ENCODE peak calls at places on chromosomes 12 and 14, in ten cellular contexts. I is A549, T is uterus, U is colonic mucosa, Q is adrenal gland, K is heart right ventricle, R is epithelial cell of proximal tubule, D is heart left ventricle, S is foreskin fibroblast, N is tibial nerve. E is an unnamed sample.

GRCh38 chr14:99322731-99323599 is 51.0 kb upstream of the BCL11B start:
- DNase-seq in I (no peak), T (no peak), U (no peak), Q (no peak), K (no peak), R (no peak), D (no peak), S (no peak), N (peak; percentile 3), E (no peak)

GRCh38 chr12:837548-837947 is 85.2 kb downstream of the WNK1 start:
- DNase-seq in I (no peak), T (no peak), U (no peak), Q (no peak), K (no peak), R (no peak), D (no peak), S (no peak), N (no peak), E (no peak)

GRCh38 chr12:78501825-78502224 is 362.7 kb upstream of the SYT1 start:
- DNase-seq in I (no peak), T (no peak), U (no peak), Q (no peak), K (no peak), R (no peak), D (no peak), S (no peak), N (no peak), E (no peak)

GRCh38 chr14:96762650-96763049 is 34.5 kb upstream of the VRK1 start:
- DNase-seq in I (peak; percentile 80), T (no peak), U (peak; percentile 22), Q (no peak), K (no peak), R (no peak), D (no peak), S (peak; percentile 14), N (no peak), E (no peak)

GRCh38 chr14:78403278-78403815 is 233.2 kb downstream of the NRXN3 start:
- DNase-seq in I (no peak), T (no peak), U (no peak), Q (no peak), K (no peak), R (peak; percentile 96), D (no peak), S (no peak), N (no peak), E (no peak)

GRCh38 chr14:103724116-103724515 is 8.5 kb downstream of the ZFYVE21 start:
- DNase-seq in I (no peak), T (peak; percentile 63), U (no peak), Q (peak; percentile 86), K (peak; percentile 69), R (no peak), D (peak; percentile 68), S (no peak), N (peak; percentile 46), E (no peak)

GRCh38 chr14:102690509-102691286 is 86.6 kb upstream of the TRAF3 start:
- DNase-seq in I (no peak), T (no peak), U (no peak), Q (no peak), K (no peak), R (no peak), D (no peak), S (no peak), N (no peak), E (no peak)

GRCh38 chr12:50053583-50053982 is 3.8 kb upstream of the ASIC1 start:
- DNase-seq in I (no peak), T (no peak), U (no peak), Q (no peak), K (no peak), R (no peak), D (no peak), S (no peak), N (no peak), E (no peak)

GRCh38 chr14:79417961-79418360 is 793.3 kb downstream of the DIO2 start:
- DNase-seq in I (no peak), T (no peak), U (no peak), Q (no peak), K (no peak), R (no peak), D (no peak), S (no peak), N (no peak), E (no peak)

GRCh38 chr12:63423839-63424238 is 244.5 kb downstream of the DPY19L2 start:
- DNase-seq in I (no peak), T (no peak), U (no peak), Q (no peak), K (no peak), R (no peak), D (no peak), S (no peak), N (no peak), E (no peak)

GRCh38 chr12:63415357-63415756 is 252.9 kb downstream of the DPY19L2 start:
- DNase-seq in I (no peak), T (no peak), U (no peak), Q (no peak), K (no peak), R (no peak), D (no peak), S (no peak), N (no peak), E (no peak)

GRCh38 chr12:63419119-63419518 is 249.2 kb downstream of the DPY19L2 start:
- DNase-seq in I (no peak), T (no peak), U (peak; percentile 42), Q (no peak), K (no peak), R (no peak), D (no peak), S (no peak), N (no peak), E (no peak)

GRCh38 chr12:63416788-63417187 is 251.5 kb downstream of the DPY19L2 start:
- DNase-seq in I (no peak), T (no peak), U (no peak), Q (no peak), K (no peak), R (no peak), D (no peak), S (no peak), N (no peak), E (no peak)

GRCh38 chr12:63420206-63420644 is 248.1 kb downstream of the DPY19L2 start:
- DNase-seq in I (peak; percentile 49), T (no peak), U (peak; percentile 47), Q (peak; percentile 55), K (peak; percentile 12), R (peak; percentile 15), D (peak; percentile 11), S (peak; percentile 43), N (no peak), E (peak; percentile 13)
- TF ChIP-seq CTCF in I (peak; percentile 74), T (no peak), U (peak; percentile 42), Q (peak; percentile 41), K (peak; percentile 51), R (peak; percentile 74), D (peak; percentile 42), S (peak; percentile 63), N (no peak), E (peak; percentile 69)

GRCh38 chr12:128800606-128801005 is 23.2 kb downstream of the SLC15A4 start:
- DNase-seq in I (no peak), T (no peak), U (no peak), Q (no peak), K (no peak), R (no peak), D (no peak), S (no peak), N (no peak), E (no peak)
- H3K4me3 ChIP-seq in I (no peak overlapping the region), T (no peak overlapping the region), U (no peak overlapping the region), Q (no peak overlapping the region), K (no peak overlapping the region), R (no peak overlapping the region), D (no peak overlapping the region), S (no peak overlapping the region), N (no peak overlapping the region), E (no peak overlapping the region)

DNA sequence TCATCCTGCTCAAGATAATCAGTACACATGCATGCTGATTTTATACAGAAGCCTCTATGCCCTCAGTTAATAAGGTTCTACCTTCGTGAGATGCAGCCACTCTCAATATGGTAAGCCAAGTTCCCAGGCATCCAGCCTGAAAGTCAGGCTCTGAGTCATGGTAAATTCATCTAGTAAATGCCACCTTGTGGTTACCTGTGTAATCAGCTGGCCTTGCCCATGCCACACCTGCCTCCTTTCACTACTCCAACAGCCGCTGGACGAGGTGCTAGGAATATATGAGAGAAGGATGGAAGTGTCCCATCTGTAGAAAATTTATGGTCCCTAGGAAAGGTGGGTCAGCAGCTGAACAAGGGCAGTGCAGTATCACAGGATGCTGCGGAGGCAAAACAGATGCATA is 207.3 kb downstream of the SSPN start:
- DNase-seq in I (no peak), T (no peak), U (peak; percentile 56), Q (no peak), K (no peak), R (peak; percentile 35), D (no peak), S (no peak), N (no peak), E (no peak)
- TF ChIP-seq CTCF in I (peak; percentile 18), T (no peak), U (peak; percentile 39), Q (no peak), K (no peak), R (peak; percentile 42), D (no peak), S (no peak), N (no peak), E (no peak)

GRCh38 chr12:45669762-45670161 is 59.7 kb upstream of the ARID2 start:
- DNase-seq in I (no peak), T (no peak), U (no peak), Q (no peak), K (no peak), R (no peak), D (no peak), S (peak; percentile 20), N (no peak), E (no peak)
- H3K4me3 ChIP-seq in I (no peak overlapping the region), T (no peak overlapping the region), U (no peak overlapping the region), Q (no peak overlapping the region), K (no peak overlapping the region), R (no peak overlapping the region), D (no peak overlapping the region), S (no peak overlapping the region), N (no peak overlapping the region), E (no peak overlapping the region)

GRCh38 chr12:47942327-47943230 is 20.8 kb upstream of the TMEM106C start:
- DNase-seq in I (no peak), T (no peak), U (no peak), Q (peak; percentile 27), K (no peak), R (no peak), D (no peak), S (no peak), N (no peak), E (no peak)
- TF ChIP-seq CTCF in I (peak; percentile 21), T (peak; percentile 10), U (no peak), Q (no peak), K (peak; percentile 14), R (peak; percentile 43), D (no peak), S (no peak), N (peak; percentile 5), E (no peak)

DNA sequence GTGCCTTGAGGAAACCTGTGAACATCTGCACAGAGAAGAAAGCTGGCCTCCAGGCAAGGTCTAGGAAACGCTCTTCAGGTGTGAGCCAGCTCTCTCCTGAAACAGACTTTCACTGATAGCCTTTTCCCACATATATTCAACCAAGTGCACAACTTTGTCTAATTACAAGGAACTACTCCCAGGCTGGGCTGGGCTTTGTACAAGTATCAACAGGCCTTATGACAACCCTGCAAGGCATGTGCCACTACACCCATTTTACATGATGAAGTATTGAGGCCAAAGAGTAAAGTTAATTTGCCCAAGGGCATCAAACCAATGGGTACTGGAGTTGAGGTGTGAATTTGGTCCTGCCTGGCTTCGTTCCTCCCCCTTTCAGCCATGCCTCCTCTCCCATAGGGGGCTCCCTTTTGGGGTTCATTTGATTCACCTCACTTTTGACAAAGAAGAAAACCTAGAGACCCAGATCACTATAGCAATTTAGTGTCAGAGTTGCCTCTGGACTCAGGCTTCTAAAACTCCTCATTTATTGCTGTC is 2.1 kb downstream of the CSRP2 start:
- DNase-seq in I (no peak), T (no peak), U (no peak), Q (no peak), K (no peak), R (no peak), D (no peak), S (no peak), N (no peak), E (no peak)
- H3K4me3 ChIP-seq in I (no peak overlapping the region), T (no peak overlapping the region), U (no peak overlapping the region), Q (no peak overlapping the region), K (no peak overlapping the region), R (no peak overlapping the region), D (no peak overlapping the region), S (peak overlapping the region; percentile 83), N (no peak overlapping the region), E (no peak overlapping the region)

E was measured in AG09309.